ENCODE peak calls at places on chromosome 9, in five cellular contexts. One of them, this sample, is unnamed. For H3K27me3, the result is how much of the 10 kb centered on the place peaks cover.

GRCh38 chr9:89639367-89639795 is 34.6 kb downstream of the GADD45G start:
- DNase-seq in GM23338: peak
- DNase-seq in cardiac muscle cell: peak
- DNase-seq in spleen: peak
- DNase-seq in CD4-positive, alpha-beta memory T cell: no peak
- DNase-seq in this sample: no peak

GRCh38 chr9:10232352-10232930 is 380.4 kb downstream of the PTPRD start:
- DNase-seq in cardiac muscle cell: peak
- DNase-seq in CD4-positive, alpha-beta memory T cell: no peak
- DNase-seq in GM23338: peak
- DNase-seq in spleen: no peak
- DNase-seq in this sample: no peak

GRCh38 chr9:121821326-121821725 is 169.9 kb downstream of the DAB2IP start:
- DNase-seq in CD4-positive, alpha-beta memory T cell: no peak
- DNase-seq in cardiac muscle cell: no peak
- DNase-seq in GM23338: no peak
- DNase-seq in spleen: no peak
- DNase-seq in this sample: no peak

GRCh38 chr9:128863647-128864046 is 18.1 kb downstream of the KYAT1 start:
- DNase-seq in GM23338: peak
- DNase-seq in cardiac muscle cell: peak
- DNase-seq in spleen: peak
- DNase-seq in CD4-positive, alpha-beta memory T cell: peak
- DNase-seq in this sample: peak

GRCh38 chr9:127741831-127742434 is 6.8 kb upstream of the TOR2A start:
- DNase-seq in GM23338: peak
- DNase-seq in CD4-positive, alpha-beta memory T cell: no peak
- DNase-seq in spleen: no peak
- DNase-seq in cardiac muscle cell: no peak
- DNase-seq in this sample: no peak

GRCh38 chr9:10649076-10649475 is 36.3 kb upstream of the PTPRD start:
- DNase-seq in spleen: no peak
- DNase-seq in cardiac muscle cell: no peak
- DNase-seq in GM23338: no peak
- DNase-seq in CD4-positive, alpha-beta memory T cell: no peak
- DNase-seq in this sample: no peak

GRCh38 chr9:106859957-106860715 is 2.8 kb upstream of the ZNF462 start:
- DNase-seq in CD4-positive, alpha-beta memory T cell: no peak
- DNase-seq in spleen: no peak
- DNase-seq in cardiac muscle cell: peak
- DNase-seq in GM23338: peak
- DNase-seq in this sample: no peak

GRCh38 chr9:72292184-72292787 is 72.7 kb downstream of the ZFAND5 start:
- DNase-seq in spleen: no peak
- DNase-seq in cardiac muscle cell: peak
- DNase-seq in GM23338: peak
- DNase-seq in CD4-positive, alpha-beta memory T cell: no peak
- DNase-seq in this sample: no peak

GRCh38 chr9:84850830-84851372 is 181.4 kb downstream of the NTRK2 start:
- DNase-seq in GM23338: no peak
- DNase-seq in spleen: no peak
- DNase-seq in cardiac muscle cell: no peak
- DNase-seq in CD4-positive, alpha-beta memory T cell: no peak
- DNase-seq in this sample: no peak

GRCh38 chr9:89606567-89607311 is 1.9 kb downstream of the GADD45G start:
- DNase-seq in GM23338: peak
- DNase-seq in cardiac muscle cell: peak
- DNase-seq in spleen: no peak
- DNase-seq in CD4-positive, alpha-beta memory T cell: peak
- DNase-seq in this sample: no peak

GRCh38 chr9:105475302-105475701 is 27.5 kb downstream of the FSD1L start:
- DNase-seq in CD4-positive, alpha-beta memory T cell: no peak
- DNase-seq in GM23338: peak
- DNase-seq in cardiac muscle cell: peak
- DNase-seq in spleen: no peak
- DNase-seq in this sample: no peak

GRCh38 chr9:12185856-12186255 is 507.3 kb upstream of the TYRP1 start:
- DNase-seq in GM23338: no peak
- DNase-seq in cardiac muscle cell: no peak
- DNase-seq in CD4-positive, alpha-beta memory T cell: no peak
- DNase-seq in spleen: no peak
- DNase-seq in this sample: no peak

GRCh38 chr9:110996436-110997224 is 41.6 kb downstream of the LPAR1 start:
- DNase-seq in spleen: no peak
- DNase-seq in GM23338: no peak
- DNase-seq in cardiac muscle cell: peak
- DNase-seq in CD4-positive, alpha-beta memory T cell: no peak
- DNase-seq in this sample: no peak

GRCh38 chr9:130682490-130683121 is 11.0 kb upstream of the EXOSC2 start:
- DNase-seq in GM23338: peak
- DNase-seq in CD4-positive, alpha-beta memory T cell: no peak
- DNase-seq in cardiac muscle cell: peak
- DNase-seq in spleen: peak
- DNase-seq in this sample: peak

GRCh38 chr9:95499847-95500246 is 16.9 kb downstream of the PTCH1 start:
- DNase-seq in cardiac muscle cell: no peak
- DNase-seq in GM23338: no peak
- DNase-seq in CD4-positive, alpha-beta memory T cell: no peak
- DNase-seq in spleen: no peak
- DNase-seq in this sample: no peak

GRCh38 chr9:32580631-32581300 is 7.8 kb upstream of the NDUFB6 start:
- DNase-seq in spleen: no peak
- DNase-seq in cardiac muscle cell: no peak
- DNase-seq in GM23338: no peak
- DNase-seq in CD4-positive, alpha-beta memory T cell: no peak
- DNase-seq in this sample: no peak
- H3K4me3 ChIP-seq in spleen: no peak
- H3K4me3 ChIP-seq in cardiac muscle cell: no peak
- H3K4me3 ChIP-seq in GM23338: no peak
- H3K4me3 ChIP-seq in CD4-positive, alpha-beta memory T cell: no peak
- H3K4me3 ChIP-seq in this sample: no peak

DNA sequence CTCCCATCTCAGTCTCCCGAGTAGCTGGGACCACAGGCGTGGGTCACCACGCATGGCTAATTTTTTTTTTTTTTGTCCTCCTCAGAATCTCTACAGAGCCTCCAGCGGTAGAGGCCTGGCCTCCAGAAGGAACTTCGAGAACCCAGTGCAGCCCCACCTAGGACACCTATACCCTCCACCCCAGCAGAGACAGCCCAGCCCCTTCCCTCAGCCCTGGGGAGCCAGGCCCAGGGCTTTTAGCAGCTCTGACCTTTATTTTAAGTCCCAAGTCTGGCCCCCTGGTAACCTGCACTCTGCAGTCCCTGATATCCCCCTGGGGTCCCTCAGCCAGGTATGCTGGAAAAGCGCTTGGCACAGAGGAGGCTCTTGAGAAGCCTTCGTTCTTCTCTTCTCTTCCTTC is 5.2 kb downstream of the GLIPR2 start:
- DNase-seq in spleen: peak
- DNase-seq in cardiac muscle cell: no peak
- DNase-seq in GM23338: no peak
- DNase-seq in CD4-positive, alpha-beta memory T cell: no peak
- DNase-seq in this sample: no peak
- H3K27ac ChIP-seq in spleen: peak
- H3K27ac ChIP-seq in cardiac muscle cell: no peak
- H3K27ac ChIP-seq in GM23338: no peak
- H3K27ac ChIP-seq in CD4-positive, alpha-beta memory T cell: peak
- H3K27ac ChIP-seq in this sample: peak

DNA sequence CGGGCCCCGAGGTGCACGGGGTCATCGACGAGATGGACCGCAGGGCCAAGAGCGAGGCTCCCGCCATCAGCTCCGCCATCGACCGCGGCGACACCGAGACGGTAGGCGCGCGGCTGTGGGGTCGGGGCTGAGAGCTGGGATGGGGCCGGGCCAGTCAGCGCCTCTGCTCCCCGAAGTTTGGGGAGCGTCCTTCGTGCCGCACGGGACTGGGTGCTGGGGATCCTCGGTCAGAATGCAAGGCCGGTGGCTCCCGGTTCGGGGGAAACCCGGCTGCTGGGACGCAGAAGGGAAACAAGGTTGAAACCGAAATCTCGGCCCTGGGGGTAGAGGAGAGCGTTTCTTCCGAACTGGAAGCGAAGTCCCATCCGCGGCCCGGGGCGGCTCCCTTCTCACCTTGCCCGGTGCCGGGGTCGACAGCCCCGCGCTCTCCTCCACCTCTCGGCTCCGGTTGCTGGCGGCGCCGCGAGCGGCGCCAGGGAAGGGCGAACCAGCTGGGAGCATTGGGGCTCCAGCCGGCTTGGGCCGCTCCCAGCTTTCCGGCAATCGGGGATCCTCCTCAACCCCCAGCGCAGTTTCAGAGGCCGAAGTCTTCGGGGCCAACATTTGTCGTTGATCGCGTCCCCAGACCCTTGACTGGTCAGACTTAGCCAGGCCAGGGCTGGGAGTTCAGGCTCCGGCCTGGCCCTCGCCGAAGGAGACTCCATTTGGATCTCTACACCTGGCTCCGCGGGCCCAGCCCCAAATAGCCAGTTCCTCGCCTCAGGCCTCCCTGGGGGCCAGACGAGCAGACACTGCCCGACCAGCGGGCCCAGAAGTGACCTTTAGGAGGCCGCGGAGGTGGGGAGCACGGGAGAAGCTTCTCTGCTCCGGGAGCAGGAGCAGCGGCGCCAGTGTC is 1.0 kb downstream of the LHX2 start:
- DNase-seq in spleen: peak
- DNase-seq in GM23338: peak
- DNase-seq in CD4-positive, alpha-beta memory T cell: no peak
- DNase-seq in cardiac muscle cell: no peak
- DNase-seq in this sample: no peak
- H3K27me3 ChIP-seq in spleen: half or more
- H3K27me3 ChIP-seq in GM23338: half or more
- H3K27me3 ChIP-seq in CD4-positive, alpha-beta memory T cell: half or more
- H3K27me3 ChIP-seq in cardiac muscle cell: half or more
- H3K27me3 ChIP-seq in this sample: under half

GRCh38 chr9:684950-685340 is 156.6 kb upstream of the DMRT1 start:
- DNase-seq in GM23338: no peak
- DNase-seq in CD4-positive, alpha-beta memory T cell: no peak
- DNase-seq in cardiac muscle cell: peak
- DNase-seq in spleen: no peak
- DNase-seq in this sample: no peak

GRCh38 chr9:682633-683508 is 158.6 kb upstream of the DMRT1 start:
- DNase-seq in GM23338: no peak
- DNase-seq in CD4-positive, alpha-beta memory T cell: no peak
- DNase-seq in spleen: no peak
- DNase-seq in cardiac muscle cell: peak
- DNase-seq in this sample: no peak

GRCh38 chr9:684055-684949 is 157.2 kb upstream of the DMRT1 start:
- DNase-seq in GM23338: peak
- DNase-seq in spleen: no peak
- DNase-seq in CD4-positive, alpha-beta memory T cell: no peak
- DNase-seq in cardiac muscle cell: peak
- DNase-seq in this sample: no peak

GRCh38 chr9:686381-686813 is 155.1 kb upstream of the DMRT1 start:
- DNase-seq in spleen: no peak
- DNase-seq in CD4-positive, alpha-beta memory T cell: no peak
- DNase-seq in cardiac muscle cell: peak
- DNase-seq in GM23338: no peak
- DNase-seq in this sample: no peak

GRCh38 chr9:683509-684021 is 157.9 kb upstream of the DMRT1 start:
- DNase-seq in spleen: no peak
- DNase-seq in cardiac muscle cell: no peak
- DNase-seq in CD4-positive, alpha-beta memory T cell: no peak
- DNase-seq in GM23338: no peak
- DNase-seq in this sample: no peak
- H3K4me3 ChIP-seq in spleen: no peak
- H3K4me3 ChIP-seq in cardiac muscle cell: no peak
- H3K4me3 ChIP-seq in CD4-positive, alpha-beta memory T cell: no peak
- H3K4me3 ChIP-seq in GM23338: no peak
- H3K4me3 ChIP-seq in this sample: no peak

DNA sequence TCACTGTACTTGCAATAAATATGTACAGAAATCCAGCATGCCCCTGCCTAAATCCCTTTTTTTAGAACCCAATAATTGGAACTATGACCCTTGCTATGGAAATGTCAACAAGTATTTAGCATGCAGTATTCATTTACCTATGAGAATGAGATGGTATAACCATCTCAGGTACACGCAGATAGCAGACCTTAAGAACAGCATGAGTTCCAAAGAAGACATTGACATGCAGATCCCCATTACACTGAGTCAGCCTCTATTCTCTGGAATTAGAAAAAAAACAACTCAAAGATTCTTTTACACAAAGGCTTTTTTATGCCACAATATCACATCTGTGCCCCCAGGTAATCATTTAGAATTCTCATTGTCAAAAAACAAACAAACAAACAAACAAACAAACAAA is 325.6 kb upstream of the TLE4 start:
- DNase-seq in CD4-positive, alpha-beta memory T cell: no peak
- DNase-seq in cardiac muscle cell: no peak
- DNase-seq in GM23338: peak
- DNase-seq in spleen: no peak
- DNase-seq in this sample: no peak
- H3K27ac ChIP-seq in CD4-positive, alpha-beta memory T cell: no peak
- H3K27ac ChIP-seq in cardiac muscle cell: no peak
- H3K27ac ChIP-seq in GM23338: no peak
- H3K27ac ChIP-seq in spleen: no peak
- H3K27ac ChIP-seq in this sample: no peak

GRCh38 chr9:76902395-76902794 is 3.5 kb downstream of the PRUNE2 start:
- DNase-seq in CD4-positive, alpha-beta memory T cell: no peak
- DNase-seq in GM23338: no peak
- DNase-seq in cardiac muscle cell: no peak
- DNase-seq in spleen: no peak
- DNase-seq in this sample: no peak

GRCh38 chr9:76898786-76899185 is 7.1 kb downstream of the PRUNE2 start:
- DNase-seq in cardiac muscle cell: peak
- DNase-seq in GM23338: no peak
- DNase-seq in CD4-positive, alpha-beta memory T cell: no peak
- DNase-seq in spleen: no peak
- DNase-seq in this sample: no peak

GRCh38 chr9:76901801-76902200 is 4.1 kb downstream of the PRUNE2 start:
- DNase-seq in spleen: no peak
- DNase-seq in CD4-positive, alpha-beta memory T cell: no peak
- DNase-seq in cardiac muscle cell: no peak
- DNase-seq in GM23338: no peak
- DNase-seq in this sample: no peak

GRCh38 chr9:76897804-76898525 is 7.9 kb downstream of the PRUNE2 start:
- DNase-seq in GM23338: no peak
- DNase-seq in cardiac muscle cell: no peak
- DNase-seq in CD4-positive, alpha-beta memory T cell: no peak
- DNase-seq in spleen: no peak
- DNase-seq in this sample: no peak

GRCh38 chr9:76900884-76901440 is 5.0 kb downstream of the PRUNE2 start:
- DNase-seq in cardiac muscle cell: no peak
- DNase-seq in spleen: no peak
- DNase-seq in GM23338: no peak
- DNase-seq in CD4-positive, alpha-beta memory T cell: no peak
- DNase-seq in this sample: no peak
- H3K27me3 ChIP-seq in cardiac muscle cell: half or more
- H3K27me3 ChIP-seq in spleen: under half
- H3K27me3 ChIP-seq in GM23338: under half
- H3K27me3 ChIP-seq in CD4-positive, alpha-beta memory T cell: under half
- H3K27me3 ChIP-seq in this sample: under half